ENCODE peak calls at places on chromosomes 12 and 14, in five cellular contexts. F is PC-3, Z is left ventricle myocardium inferior, U is endothelial cell of umbilical vein, L is neural progenitor cell. O is an unnamed sample.
A peak's percentile ranks its signal among the peaks of the same experiment; 100 is the strongest.

GRCh38 chr12:104958009-104958945 is at the start of gene SLC41A2:
- DNase-seq in F (peak; percentile 89), Z (peak; percentile 63), U (peak; percentile 81), L (peak; percentile 91), O (peak; percentile 71)

GRCh38 chr14:96393292-96393691 is 1.4 kb downstream of the AK7 start:
- DNase-seq in F (no peak), Z (no peak), U (no peak), L (no peak), O (no peak)

GRCh38 chr12:81176796-81177195 is 98.9 kb downstream of the ACSS3 start:
- DNase-seq in F (no peak), Z (no peak), U (no peak), L (no peak), O (no peak)

GRCh38 chr12:6047249-6048227 is 76.9 kb downstream of the VWF start:
- DNase-seq in F (no peak), Z (no peak), U (no peak), L (no peak), O (peak; percentile 34)

GRCh38 chr14:77961853-77962580 is 162.1 kb downstream of the ADCK1 start:
- DNase-seq in F (peak; percentile 23), Z (no peak), U (no peak), L (no peak), O (peak; percentile 25)

GRCh38 chr14:100246809-100247428 is 8.0 kb downstream of the YY1 start:
- DNase-seq in F (peak; percentile 80), Z (no peak), U (peak; percentile 67), L (peak; percentile 69), O (peak; percentile 74)

GRCh38 chr12:31482816-31483215 is 108.1 kb downstream of the DENND5B start:
- DNase-seq in F (no peak), Z (no peak), U (peak; percentile 33), L (no peak), O (no peak)

GRCh38 chr14:29814153-29815057 is 113.2 kb downstream of the PRKD1 start:
- DNase-seq in F (no peak), Z (peak; percentile 74), U (no peak), L (no peak), O (no peak)

GRCh38 chr14:91063119-91063518 is 2.7 kb upstream of the RPS6KA5 start:
- DNase-seq in F (peak; percentile 18), Z (no peak), U (no peak), L (no peak), O (no peak)

GRCh38 chr12:90026516-90026915 is 317.9 kb upstream of the ATP2B1 start:
- DNase-seq in F (no peak), Z (no peak), U (no peak), L (no peak), O (no peak)

GRCh38 chr12:104243551-104243950 is 28.0 kb downstream of the TXNRD1 start:
- DNase-seq in F (no peak), Z (no peak), U (no peak), L (no peak), O (no peak)

GRCh38 chr12:113987261-113988063 is 21.3 kb upstream of the RBM19 start:
- DNase-seq in F (no peak), Z (no peak), U (no peak), L (no peak), O (no peak)

GRCh38 chr12:34126239-34126641 is 103.9 kb downstream of the ALG10 start:
- DNase-seq in F (peak; percentile 16), Z (no peak), U (no peak), L (no peak), O (no peak)

GRCh38 chr14:100096656-100097055 is 31.4 kb downstream of the EVL start:
- DNase-seq in F (peak; percentile 40), Z (no peak), U (no peak), L (no peak), O (peak; percentile 90)

GRCh38 chr12:123744836-123745235 is 17.3 kb upstream of the DNAH10 start:
- DNase-seq in F (peak; percentile 34), Z (no peak), U (no peak), L (peak; percentile 16), O (no peak)
- TF ChIP-seq CTCF in F (peak; percentile 64), Z (peak; percentile 32), U (no peak), L (no peak), O (peak; percentile 7)

DNA sequence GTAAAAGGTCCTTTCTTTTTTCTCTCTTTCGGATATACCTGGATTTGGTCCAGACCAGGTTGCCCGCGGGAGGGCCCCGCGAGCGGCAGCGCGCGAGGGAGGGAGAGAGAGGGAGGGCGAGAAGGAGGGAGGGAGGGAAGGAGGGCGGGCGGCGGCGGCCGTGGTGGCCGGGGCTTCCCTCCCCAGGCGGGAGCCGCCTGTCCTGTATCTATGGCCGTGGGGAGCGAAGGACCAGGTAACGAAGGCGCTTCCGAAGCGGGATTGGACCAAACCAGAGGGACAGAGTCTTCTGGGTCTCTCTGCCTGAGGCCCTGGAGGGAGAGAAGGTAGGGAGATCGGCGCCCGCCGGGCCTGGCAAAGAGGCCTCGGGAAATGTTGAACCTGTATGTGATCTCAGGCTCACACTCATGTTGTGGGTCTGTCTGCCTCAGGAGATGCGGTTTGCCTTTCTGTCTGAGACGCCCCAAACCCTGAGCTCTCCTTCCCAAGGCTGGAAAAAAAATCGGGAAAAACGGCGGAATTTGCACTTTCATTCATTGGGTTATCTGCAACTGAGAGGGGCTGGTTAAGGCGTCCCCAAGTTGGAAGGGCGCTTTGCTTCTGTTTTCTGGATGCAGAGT is 5.2 kb upstream of the HOXC9 start:
- DNase-seq in F (no peak), Z (no peak), U (no peak), L (no peak), O (no peak)
- H3K4me3 ChIP-seq in F (peak overlapping the region; percentile 78), Z (peak overlapping the region; percentile 66), U (no peak overlapping the region), L (no peak overlapping the region), O (no peak overlapping the region)

DNA sequence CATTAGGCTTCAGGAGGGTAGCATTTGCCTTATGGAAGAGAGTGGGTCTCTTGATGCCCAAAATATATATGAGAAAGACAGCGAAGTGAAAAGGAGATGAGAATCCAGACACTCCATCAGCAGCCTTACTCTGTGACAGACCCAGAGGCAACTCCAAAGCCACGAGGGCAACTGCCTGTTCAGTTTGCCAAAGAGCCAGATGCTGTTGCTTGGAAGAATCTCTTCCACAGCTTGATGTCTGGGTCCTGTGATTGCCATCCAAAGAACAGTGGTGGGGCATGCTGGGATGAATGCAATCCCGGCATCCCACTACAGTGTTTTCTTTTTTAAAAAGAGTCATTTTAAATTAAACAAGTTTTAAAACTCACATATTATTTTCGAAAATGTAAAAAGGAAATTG is 10.9 kb upstream of the OTX2 start:
- DNase-seq in F (no peak), Z (no peak), U (no peak), L (peak; percentile 34), O (no peak)
- H3K27me3 ChIP-seq in F (peaks cover 87% of the 10 kb centered on the region), Z (peaks cover 94% of the 10 kb centered on the region), U (peaks cover 41% of the 10 kb centered on the region), L (peaks cover 40% of the 10 kb centered on the region), O (peaks cover 16% of the 10 kb centered on the region)

DNA sequence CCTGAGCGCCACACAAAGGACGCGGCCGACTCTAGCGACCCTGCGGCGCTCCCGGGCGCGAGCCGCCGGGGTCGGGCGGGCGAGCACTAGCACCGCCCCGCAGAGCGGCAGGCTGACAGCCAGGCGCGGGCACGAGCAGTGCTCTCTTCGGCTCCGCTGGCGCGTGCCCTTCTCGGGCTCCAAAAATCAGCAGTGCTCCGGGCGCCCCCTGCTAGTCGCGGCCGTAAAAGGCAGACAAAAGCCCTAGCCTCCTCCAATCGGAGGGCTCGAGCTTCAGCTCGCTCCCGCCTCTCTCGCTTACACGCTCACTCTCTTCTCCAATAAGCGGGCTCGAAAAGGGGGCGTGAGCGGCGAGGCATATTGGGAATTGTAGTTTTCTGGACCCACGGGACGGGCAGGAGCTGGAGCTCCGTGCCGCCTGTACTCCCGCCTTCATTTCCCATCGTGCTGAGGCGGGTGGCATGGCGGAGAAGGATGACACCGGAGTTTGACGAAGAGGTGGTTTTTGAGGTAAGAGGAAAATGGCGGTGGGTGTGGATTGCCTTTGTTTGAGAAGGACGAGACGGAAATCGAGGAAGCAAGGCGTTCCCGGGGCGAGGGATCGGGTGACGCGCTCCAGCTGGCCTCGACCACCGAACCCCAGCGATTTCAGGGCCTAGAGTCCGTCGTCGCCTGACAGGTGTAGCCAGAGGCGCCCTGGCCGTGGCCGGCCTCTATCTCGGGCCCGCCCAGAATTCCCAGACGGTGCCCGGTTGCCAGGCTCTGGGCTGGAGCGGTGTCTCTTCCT is at the start of the genes FGD6 and VEZT:
- DNase-seq in F (peak; percentile 99), Z (peak; percentile 98), U (peak; percentile 100), L (peak; percentile 100), O (peak; percentile 97)
- TF ChIP-seq CTCF in F (peak; percentile 64), Z (peak; percentile 68), U (peak; percentile 61), L (peak; percentile 27), O (peak; percentile 71)

GRCh38 chr14:103692159-103692558 is 23.1 kb downstream of the XRCC3 start:
- DNase-seq in F (no peak), Z (no peak), U (no peak), L (no peak), O (no peak)

GRCh38 chr14:103690332-103690731 is 24.9 kb downstream of the XRCC3 start:
- DNase-seq in F (no peak), Z (no peak), U (no peak), L (no peak), O (no peak)

GRCh38 chr14:103694572-103695026 is 20.7 kb downstream of the XRCC3 start:
- DNase-seq in F (no peak), Z (no peak), U (no peak), L (no peak), O (no peak)

GRCh38 chr14:103693514-103693913 is 21.7 kb downstream of the XRCC3 start:
- DNase-seq in F (peak; percentile 79), Z (no peak), U (no peak), L (no peak), O (peak; percentile 44)

DNA sequence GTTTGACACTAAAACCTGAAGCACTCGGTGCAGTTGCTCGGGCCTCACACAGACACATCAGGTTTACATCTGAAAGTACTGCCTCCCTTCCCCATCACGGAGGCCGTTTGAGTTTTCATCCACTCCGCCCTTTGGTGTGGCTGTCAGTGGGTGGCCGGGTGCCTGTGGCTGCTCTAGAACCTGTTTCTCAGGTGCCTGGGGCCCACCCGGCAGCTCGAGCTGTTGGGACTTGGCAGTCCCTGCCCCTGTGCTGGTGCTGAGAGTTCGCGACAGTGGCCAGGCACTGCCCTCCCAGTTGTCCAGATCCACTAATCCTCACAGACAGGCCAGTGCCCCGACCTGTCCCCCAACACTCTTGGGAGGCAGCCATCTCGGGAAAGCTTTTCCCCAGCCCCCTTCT is 22.4 kb downstream of the XRCC3 start:
- DNase-seq in F (no peak), Z (no peak), U (no peak), L (no peak), O (no peak)
- H3K4me3 ChIP-seq in F (no peak overlapping the region), Z (no peak overlapping the region), U (no peak overlapping the region), L (no peak overlapping the region), O (no peak overlapping the region)

DNA sequence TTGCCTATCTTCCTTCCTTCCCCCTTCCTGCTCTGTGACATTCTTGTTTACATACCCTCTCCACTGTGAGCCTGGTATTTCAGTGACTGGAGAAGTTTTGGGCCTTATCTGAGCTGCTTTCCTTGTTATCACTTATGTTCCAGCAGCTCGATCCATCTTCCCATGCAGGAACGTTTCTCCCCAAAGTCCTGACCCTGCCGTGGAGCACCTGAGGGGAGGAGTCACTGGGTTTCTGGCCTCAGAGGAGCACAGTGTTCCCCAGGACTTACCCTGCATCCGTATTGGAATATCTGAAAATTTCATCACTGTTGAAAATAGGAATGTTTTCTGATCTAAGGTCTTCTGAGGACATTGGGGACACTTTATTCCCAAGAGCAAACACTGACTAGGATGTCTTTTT is 141.8 kb downstream of the CACNA1C start:
- DNase-seq in F (no peak), Z (no peak), U (no peak), L (no peak), O (no peak)
- H3K27me3 ChIP-seq in F (peaks cover 17% of the 10 kb centered on the region), Z (no peaks in the 10 kb centered on the region), U (no peaks in the 10 kb centered on the region), L (no peaks in the 10 kb centered on the region), O (no peaks in the 10 kb centered on the region)

GRCh38 chr12:131980263-131980662 is 30.5 kb downstream of the EP400 start:
- DNase-seq in F (peak; percentile 35), Z (no peak), U (no peak), L (no peak), O (peak; percentile 12)
- TF ChIP-seq CTCF in F (peak; percentile 60), Z (no peak), U (no peak), L (no peak), O (no peak)